ENCODE peak calls at places on chromosomes 11 and 22, in four cellular contexts. K, U, M and I are unnamed samples.

GRCh38 chr11:12717851-12718291 is 43.6 kb downstream of the TEAD1 start:
- DNase-seq in M (peak), U (peak), K (no peak), I (peak)

GRCh38 chr11:99739464-99740089 is 718.8 kb downstream of the CNTN5 start:
- DNase-seq in M (no peak), K (peak), U (peak), I (peak)

GRCh38 chr11:123064268-123064657 is 2.3 kb upstream of the HSPA8 start:
- DNase-seq in U (no peak), K (no peak), M (no peak), I (no peak)

GRCh38 chr11:76316726-76317125 is 64.2 kb downstream of the THAP12 start:
- DNase-seq in K (no peak), M (no peak), U (peak), I (no peak)

GRCh38 chr22:43126506-43127165 is 16.1 kb downstream of the BIK start:
- DNase-seq in K (no peak), M (no peak), U (peak), I (peak)

GRCh38 chr11:20790622-20791021 is 121.2 kb downstream of the NELL1 start:
- DNase-seq in M (no peak), K (no peak), U (no peak), I (no peak)

GRCh38 chr22:36910461-36910860 is 3.0 kb upstream of the CSF2RB start:
- DNase-seq in M (no peak), K (no peak), U (no peak), I (peak)

GRCh38 chr11:129652828-129653227 is 162.8 kb upstream of the TMEM45B start:
- DNase-seq in U (peak), K (no peak), M (no peak), I (no peak)

GRCh38 chr11:90496722-90497121 is 273.9 kb upstream of the CHORDC1 start:
- DNase-seq in M (no peak), U (no peak), K (no peak), I (no peak)

GRCh38 chr11:19995131-19995530 is 165.1 kb downstream of the DBX1 start:
- DNase-seq in K (no peak), M (no peak), U (peak), I (peak)

GRCh38 chr22:40107756-40108437 is 69.8 kb upstream of the TNRC6B start:
- DNase-seq in M (no peak), K (no peak), U (peak), I (peak)

GRCh38 chr11:28763876-28764275 is 655.7 kb downstream of the METTL15 start:
- DNase-seq in M (no peak), K (no peak), U (peak), I (no peak)

GRCh38 chr11:118439656-118440055 is 3.4 kb downstream of the KMT2A start:
- DNase-seq in U (no peak), K (no peak), M (no peak), I (no peak)

GRCh38 chr22:35138521-35138920 is 72.6 kb downstream of the ISX start:
- DNase-seq in K (no peak), M (no peak), U (no peak), I (no peak)

GRCh38 chr11:26778000-26778757 is 56.3 kb upstream of the SLC5A12 start:
- DNase-seq in M (no peak), K (no peak), U (peak), I (peak)

GRCh38 chr11:36333468-36333867 is 37.4 kb downstream of the PRR5L start:
- DNase-seq in M (no peak), U (no peak), K (no peak), I (no peak)

GRCh38 chr11:70019576-70020011 is 58.5 kb upstream of the ANO1 start:
- DNase-seq in M (no peak), K (no peak), U (no peak), I (no peak)

GRCh38 chr22:38766076-38766777 is 10.4 kb upstream of the SUN2 start:
- DNase-seq in K (peak), U (peak), M (no peak), I (peak)

GRCh38 chr22:46546466-46547178 is 9.2 kb upstream of the CELSR1 start:
- DNase-seq in K (no peak), M (no peak), U (peak), I (peak)

GRCh38 chr11:43735931-43736330 is 55.4 kb downstream of the HSD17B12 start:
- DNase-seq in M (no peak), U (peak), K (no peak), I (peak)

GRCh38 chr11:17890333-17890732 is 122.5 kb downstream of the SERGEF start:
- DNase-seq in M (no peak), U (no peak), K (no peak), I (no peak)

GRCh38 chr11:3015796-3016195 is 23.7 kb upstream of the NAP1L4 start:
- DNase-seq in U (no peak), M (no peak), K (no peak), I (no peak)

GRCh38 chr22:35705141-35705540 is 12.5 kb upstream of the APOL5 start:
- DNase-seq in U (peak), K (no peak), M (no peak), I (peak)

GRCh38 chr11:68843052-68843561 is 1.4 kb upstream of the CPT1A start:
- DNase-seq in U (peak), M (peak), K (no peak), I (no peak)

GRCh38 chr22:19656541-19657251 is 57.6 kb upstream of the SEPTIN5 start:
- DNase-seq in U (no peak), K (no peak), M (no peak), I (no peak)

GRCh38 chr11:68327586-68328370 is 15.4 kb downstream of the LRP5 start:
- DNase-seq in M (no peak), K (no peak), U (no peak), I (no peak)

GRCh38 chr11:107819361-107820014 is 39.1 kb downstream of the SLC35F2 start:
- DNase-seq in U (peak), K (no peak), M (no peak), I (peak)

GRCh38 chr11:47464479-47464878 is 15.5 kb upstream of the RAPSN start:
- DNase-seq in U (no peak), M (no peak), K (no peak), I (no peak)

GRCh38 chr11:37343279-37343678 is 745.2 kb upstream of the RAG2 start:
- DNase-seq in U (no peak), K (no peak), M (no peak), I (no peak)

GRCh38 chr11:9459573-9460321 is 1.1 kb upstream of the ZNF143 start:
- DNase-seq in U (peak), M (peak), K (peak), I (peak)